ENCODE peak calls at places on chromosome 7, in five cellular contexts. One of them, this sample, is unnamed.
A peak's percentile ranks its signal among the peaks of the same experiment; 100 is the strongest.

GRCh38 chr7:42254217-42254616 is 17.2 kb upstream of the GLI3 start:
- DNase-seq in testis: no peak
- DNase-seq in ovary: no peak
- DNase-seq in breast epithelium: no peak
- DNase-seq in suprapubic skin: no peak
- DNase-seq in this sample: no peak

GRCh38 chr7:33459340-33459751 is 330.0 kb downstream of the BBS9 start:
- DNase-seq in testis: peak; percentile 33
- DNase-seq in ovary: no peak
- DNase-seq in suprapubic skin: no peak
- DNase-seq in breast epithelium: no peak
- DNase-seq in this sample: no peak

GRCh38 chr7:138478499-138478908 is 18.4 kb downstream of the TRIM24 start:
- DNase-seq in breast epithelium: no peak
- DNase-seq in suprapubic skin: no peak
- DNase-seq in ovary: no peak
- DNase-seq in testis: no peak
- DNase-seq in this sample: peak; percentile 40

GRCh38 chr7:141685285-141686035 is 16.5 kb downstream of the DENND11 start:
- DNase-seq in breast epithelium: no peak
- DNase-seq in ovary: no peak
- DNase-seq in testis: no peak
- DNase-seq in suprapubic skin: no peak
- DNase-seq in this sample: no peak

GRCh38 chr7:22295402-22296264 is 61.3 kb downstream of the RAPGEF5 start:
- DNase-seq in suprapubic skin: no peak
- DNase-seq in ovary: no peak
- DNase-seq in breast epithelium: no peak
- DNase-seq in testis: no peak
- DNase-seq in this sample: no peak

GRCh38 chr7:114302858-114303257 is 111.8 kb upstream of the FOXP2 start:
- DNase-seq in suprapubic skin: no peak
- DNase-seq in breast epithelium: no peak
- DNase-seq in ovary: no peak
- DNase-seq in testis: no peak
- DNase-seq in this sample: no peak

GRCh38 chr7:21526007-21526406 is 16.8 kb upstream of the DNAH11 start:
- DNase-seq in suprapubic skin: no peak
- DNase-seq in ovary: no peak
- DNase-seq in breast epithelium: no peak
- DNase-seq in testis: no peak
- DNase-seq in this sample: no peak

GRCh38 chr7:155291045-155291530 is 6.6 kb upstream of the INSIG1 start:
- DNase-seq in suprapubic skin: no peak
- DNase-seq in breast epithelium: no peak
- DNase-seq in testis: no peak
- DNase-seq in ovary: no peak
- DNase-seq in this sample: peak; percentile 86

DNA sequence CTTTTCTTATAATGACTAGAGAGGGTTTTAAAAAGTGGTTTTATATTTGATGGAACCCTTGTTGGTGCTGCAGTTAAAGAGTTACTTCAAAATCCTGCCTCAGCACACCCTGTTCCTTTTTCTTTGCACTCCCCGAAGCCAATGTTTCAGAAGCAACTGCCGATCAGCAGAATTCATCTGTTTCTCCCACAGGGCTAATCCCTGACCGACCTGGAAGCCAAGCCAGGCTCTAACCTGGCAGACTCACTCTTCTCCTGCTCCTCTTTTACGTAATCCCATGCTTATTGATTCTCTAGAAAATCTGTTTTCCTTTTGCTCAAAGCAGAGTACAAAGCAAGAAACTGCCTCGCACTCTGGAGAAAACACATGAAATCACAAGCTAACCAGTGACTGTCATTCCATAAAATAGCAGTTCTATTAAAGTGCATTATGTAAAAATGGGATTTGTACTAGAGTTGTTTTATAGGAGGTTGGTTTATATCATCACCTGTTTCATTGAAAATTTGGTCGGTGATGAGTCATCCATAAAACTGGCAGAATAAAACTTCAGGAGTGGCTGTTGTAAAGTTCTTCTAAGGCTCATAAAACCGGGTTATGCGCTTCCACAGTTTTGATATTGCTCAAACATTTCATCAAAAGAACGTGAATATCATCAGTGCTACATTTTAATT is 99.9 kb downstream of the CNTNAP2 start:
- DNase-seq in ovary: no peak
- DNase-seq in suprapubic skin: no peak
- DNase-seq in testis: no peak
- DNase-seq in breast epithelium: no peak
- DNase-seq in this sample: no peak
- H3K4me3 ChIP-seq in ovary: no peak overlapping the region
- H3K4me3 ChIP-seq in suprapubic skin: no peak overlapping the region
- H3K4me3 ChIP-seq in testis: no peak overlapping the region
- H3K4me3 ChIP-seq in breast epithelium: no peak overlapping the region
- H3K4me3 ChIP-seq in this sample: no peak overlapping the region

DNA sequence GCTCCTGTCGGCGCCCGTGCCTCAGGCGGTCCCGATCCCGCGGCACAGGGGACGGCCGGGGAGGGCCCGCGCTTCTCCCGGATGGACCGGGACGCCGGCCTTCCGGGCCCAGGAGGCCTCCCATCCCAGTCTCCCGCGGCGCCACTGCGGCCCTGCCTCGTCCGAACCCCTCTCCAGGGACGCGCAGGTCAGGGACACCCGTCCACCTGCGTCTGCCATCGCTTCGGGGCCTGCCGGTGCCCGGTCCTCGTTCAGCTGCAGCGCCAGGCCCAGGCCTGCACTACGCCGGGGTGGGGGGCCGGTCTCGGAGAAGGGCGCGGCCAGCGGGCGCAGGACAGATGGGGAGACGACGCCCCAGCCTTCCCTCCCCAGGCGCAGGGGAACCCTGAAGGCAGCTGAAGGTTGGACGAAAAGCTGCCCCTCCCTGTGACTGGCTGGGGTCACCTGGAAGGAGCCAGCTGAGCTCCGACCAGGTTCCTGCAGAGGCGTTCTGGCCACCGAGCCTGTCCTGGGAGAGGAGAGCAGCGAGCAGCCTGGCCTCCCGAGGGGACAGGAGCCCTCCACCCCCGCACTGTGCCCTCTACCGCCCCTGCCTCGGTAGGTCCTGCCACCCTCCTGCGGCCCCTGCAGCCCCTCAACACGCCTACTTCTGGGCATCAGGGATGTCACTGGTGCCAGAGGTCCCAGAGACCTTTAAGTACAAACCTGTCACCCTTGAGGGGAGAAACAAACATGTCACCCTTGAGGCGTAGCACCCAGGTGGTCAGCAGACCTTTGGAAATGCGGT is 84.3 kb downstream of the LANCL2 start:
- DNase-seq in testis: no peak
- DNase-seq in suprapubic skin: no peak
- DNase-seq in ovary: no peak
- DNase-seq in breast epithelium: no peak
- DNase-seq in this sample: no peak
- TF ChIP-seq POLR2A in testis: no peak
- TF ChIP-seq POLR2A in suprapubic skin: no peak
- TF ChIP-seq POLR2A in ovary: no peak
- TF ChIP-seq POLR2A in breast epithelium: no peak
- TF ChIP-seq POLR2A in this sample: no peak

DNA sequence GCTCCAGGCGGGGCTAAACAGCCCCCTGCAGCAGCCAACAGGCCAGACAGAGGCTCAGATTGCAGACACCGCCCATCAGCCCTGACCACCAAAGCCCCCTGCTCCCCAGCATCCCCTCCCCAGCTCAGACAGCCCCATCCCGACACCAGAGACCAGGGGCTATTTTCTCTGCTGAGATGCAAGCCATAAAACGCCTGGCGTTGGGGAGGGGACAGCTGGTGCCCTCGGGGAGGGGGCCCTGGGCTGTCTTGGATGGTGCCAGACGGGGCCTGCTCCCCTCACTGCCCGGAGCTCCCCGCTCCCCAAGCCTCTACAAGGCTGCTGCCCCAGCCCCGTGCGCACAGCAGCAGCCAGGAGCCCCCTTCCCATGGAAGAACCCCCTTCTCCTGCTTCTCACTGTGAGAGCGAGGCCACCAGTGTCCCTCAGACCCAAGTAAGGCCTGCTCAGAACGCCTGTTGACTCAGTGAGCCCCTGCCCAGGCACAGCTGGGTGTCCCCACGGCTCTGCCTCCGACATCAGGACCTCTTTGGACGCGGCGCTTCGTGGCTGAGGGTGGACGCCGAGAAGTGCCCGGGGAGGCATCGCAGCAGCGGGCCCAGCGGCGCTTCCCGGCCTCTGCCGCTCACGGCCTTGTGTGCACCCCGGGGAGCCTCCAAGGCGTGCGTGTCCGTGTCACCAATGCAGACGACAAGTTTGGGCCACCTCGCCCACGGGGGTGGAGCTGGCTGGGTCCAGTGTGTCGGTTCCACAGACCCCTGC is 32.0 kb downstream of the GET4 start:
- DNase-seq in testis: no peak
- DNase-seq in breast epithelium: no peak
- DNase-seq in ovary: no peak
- DNase-seq in suprapubic skin: no peak
- DNase-seq in this sample: no peak
- H3K4me3 ChIP-seq in testis: peak overlapping the region; percentile 18
- H3K4me3 ChIP-seq in breast epithelium: peak overlapping the region; percentile 25
- H3K4me3 ChIP-seq in ovary: no peak overlapping the region
- H3K4me3 ChIP-seq in suprapubic skin: peak overlapping the region; percentile 41
- H3K4me3 ChIP-seq in this sample: no peak overlapping the region

DNA sequence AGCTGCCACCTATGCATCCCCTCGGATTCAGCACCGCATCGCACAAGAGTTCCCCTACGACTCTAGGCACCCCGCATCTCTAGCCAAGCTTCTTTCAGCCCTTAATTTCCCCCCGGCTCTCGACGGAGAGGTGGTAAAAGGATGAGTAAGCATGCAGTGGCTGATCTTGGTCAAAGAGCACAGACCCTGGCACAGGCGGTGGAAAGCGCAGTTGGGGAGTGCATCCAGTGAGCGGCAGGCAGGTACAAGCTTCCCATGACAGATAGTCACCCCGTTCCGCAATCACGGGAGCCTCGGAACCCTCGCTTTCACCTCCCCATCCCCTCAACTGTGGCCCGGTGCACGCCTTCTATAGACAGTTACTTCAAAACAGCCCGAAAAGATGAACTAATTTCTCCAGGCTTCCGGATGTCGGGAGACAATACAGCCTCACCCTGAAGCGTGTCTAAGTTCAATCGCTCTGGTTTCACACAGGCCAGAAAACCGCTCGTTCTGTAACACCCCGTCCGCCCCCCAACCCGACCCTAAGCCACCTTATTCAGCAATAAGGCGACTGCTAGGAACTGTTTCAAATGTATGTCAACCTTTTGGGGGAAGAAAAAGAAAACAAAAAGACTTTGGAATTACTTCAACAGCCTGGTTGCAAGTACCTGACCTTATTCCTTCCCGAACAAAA is 1.5 kb downstream of the RHEB start:
- DNase-seq in breast epithelium: peak; percentile 50
- DNase-seq in testis: peak; percentile 61
- DNase-seq in suprapubic skin: no peak
- DNase-seq in ovary: peak; percentile 59
- DNase-seq in this sample: peak; percentile 68
- TF ChIP-seq POLR2A in breast epithelium: no peak
- TF ChIP-seq POLR2A in testis: no peak
- TF ChIP-seq POLR2A in suprapubic skin: no peak
- TF ChIP-seq POLR2A in ovary: no peak
- TF ChIP-seq POLR2A in this sample: no peak